ENCODE peak calls at places on chromosomes 12 and 14, in ten cellular contexts. L is ELR, T is kidney, C is nucleus accumbens, B is dorsolateral prefrontal cortex, A is NCI-H460, Q is head of caudate nucleus, S is NB4, I is occipital lobe, D is brain microvascular endothelial cell. F is an unnamed sample.

GRCh38 chr12:22103418-22103817 is 57.4 kb downstream of the CMAS start:
- DNase-seq in L (no peak), T (no peak), C (no peak), B (no peak), A (no peak), Q (no peak), S (peak), I (no peak), D (no peak), F (no peak)

GRCh38 chr12:107436376-107436775 is 249.2 kb upstream of the PWP1 start:
- DNase-seq in L (peak), T (no peak), C (no peak), B (no peak), A (no peak), Q (no peak), S (no peak), I (no peak), D (peak), F (no peak)

GRCh38 chr14:25400607-25401206 is 350.8 kb upstream of the STXBP6 start:
- DNase-seq in L (peak), T (no peak), C (no peak), B (peak), A (peak), Q (no peak), S (peak), I (no peak), D (peak), F (peak)

GRCh38 chr12:113098428-113099028 is 37.0 kb downstream of the RASAL1 start:
- DNase-seq in L (peak), T (peak), C (peak), B (peak), A (peak), Q (peak), S (peak), I (peak), D (peak), F (peak)

GRCh38 chr14:64026600-64026999 is 173.8 kb downstream of the SYNE2 start:
- DNase-seq in L (no peak), T (no peak), C (no peak), B (no peak), A (no peak), Q (no peak), S (no peak), I (no peak), D (no peak), F (no peak)

GRCh38 chr12:8603858-8604257 is 8.8 kb downstream of the AICDA start:
- DNase-seq in L (no peak), T (no peak), C (no peak), B (no peak), A (no peak), Q (no peak), S (peak), I (no peak), D (peak), F (no peak)

GRCh38 chr12:23359975-23360638 is 589.4 kb downstream of the SOX5 start:
- DNase-seq in L (no peak), T (no peak), C (no peak), B (no peak), A (no peak), Q (no peak), S (no peak), I (no peak), D (no peak), F (no peak)

GRCh38 chr12:82757611-82758010 is 70.9 kb downstream of the TMTC2 start:
- DNase-seq in L (no peak), T (no peak), C (no peak), B (no peak), A (no peak), Q (no peak), S (no peak), I (no peak), D (no peak), F (no peak)

GRCh38 chr14:64200170-64200569 is 94.0 kb downstream of the ESR2 start:
- DNase-seq in L (no peak), T (peak), C (no peak), B (no peak), A (no peak), Q (peak), S (no peak), I (no peak), D (no peak), F (no peak)

GRCh38 chr12:6295187-6295811 is 15.2 kb upstream of the PLEKHG6 start:
- DNase-seq in L (peak), T (no peak), C (no peak), B (no peak), A (no peak), Q (no peak), S (no peak), I (no peak), D (peak), F (no peak)

GRCh38 chr14:58922211-58922940 is 266.1 kb upstream of the DAAM1 start:
- DNase-seq in L (peak), T (no peak), C (no peak), B (no peak), A (no peak), Q (no peak), S (no peak), I (no peak), D (no peak), F (no peak)

GRCh38 chr12:106248177-106248848 is 493 bp upstream of the CKAP4 start:
- DNase-seq in L (peak), T (peak), C (peak), B (no peak), A (no peak), Q (peak), S (peak), I (peak), D (peak), F (no peak)

GRCh38 chr14:53670701-53671100 is 285.9 kb downstream of the BMP4 start:
- DNase-seq in L (peak), T (no peak), C (no peak), B (no peak), A (no peak), Q (no peak), S (no peak), I (no peak), D (peak), F (no peak)

GRCh38 chr12:9244894-9245293 is 36.7 kb upstream of the PZP start:
- DNase-seq in L (peak), T (no peak), C (no peak), B (no peak), A (no peak), Q (no peak), S (no peak), I (no peak), D (no peak), F (no peak)

GRCh38 chr14:88521818-88522217 is 33.0 kb downstream of the PTPN21 start:
- DNase-seq in L (peak), T (no peak), C (no peak), B (no peak), A (no peak), Q (no peak), S (no peak), I (no peak), D (no peak), F (no peak)

GRCh38 chr12:44846826-44847225 is 29.3 kb downstream of the NELL2 start:
- DNase-seq in L (no peak), T (no peak), C (no peak), B (no peak), A (no peak), Q (no peak), S (no peak), I (no peak), D (no peak), F (no peak)

GRCh38 chr12:29428630-29429029 is 47.7 kb upstream of the ERGIC2 start:
- DNase-seq in L (peak), T (no peak), C (no peak), B (no peak), A (peak), Q (no peak), S (peak), I (no peak), D (peak), F (no peak)

GRCh38 chr12:123121670-123122069 is 29.2 kb downstream of the PITPNM2 start:
- DNase-seq in L (no peak), T (no peak), C (no peak), B (no peak), A (no peak), Q (no peak), S (no peak), I (no peak), D (no peak), F (no peak)

F was measured in SHP77 treated with DMSO at 0.1 percent for 48 hours.